ENCODE peak calls at places on chromosomes 11 and 22, in ten cellular contexts. O, P, Y, V, H, R, M, Z, D and K are unnamed samples.

GRCh38 chr22:33051960-33052839 is 6.0 kb downstream of the SYN3 start:
- DNase-seq in H (no peak), M (no peak), R (no peak), Y (peak), D (no peak), O (peak), P (no peak), Z (no peak), V (no peak), K (no peak)

GRCh38 chr11:88175004-88175706 is at the start of gene RAB38:
- DNase-seq in Z (peak), O (no peak), R (no peak), Y (peak), P (peak), D (no peak), V (peak), H (peak), M (peak), K (peak)

GRCh38 chr11:16184588-16184987 is 171.8 kb downstream of the SOX6 start:
- DNase-seq in O (peak), V (peak), M (no peak), R (no peak), D (no peak), H (no peak), Z (no peak), Y (no peak), P (no peak), K (no peak)

GRCh38 chr22:48752451-48753380 is 1075.0 kb downstream of the BRD1 start:
- DNase-seq in H (peak), Y (no peak), R (peak), P (peak), O (no peak), M (no peak), D (no peak), Z (no peak), V (no peak), K (peak)

GRCh38 chr11:69791266-69791665 is 16.1 kb upstream of the FGF4 start:
- DNase-seq in H (no peak), Y (no peak), P (no peak), R (no peak), O (no peak), Z (no peak), D (no peak), M (no peak), V (no peak), K (no peak)

GRCh38 chr11:119120639-119121007 is 757 bp upstream of the HINFP start:
- DNase-seq in O (no peak), V (no peak), R (no peak), Y (peak), M (no peak), D (no peak), P (no peak), H (no peak), Z (no peak), K (no peak)

GRCh38 chr22:43476341-43476740 is 64.5 kb downstream of the MPPED1 start:
- DNase-seq in O (peak), H (no peak), R (no peak), P (no peak), V (no peak), Z (no peak), Y (no peak), M (no peak), D (no peak), K (no peak)

GRCh38 chr11:34126959-34127848 is 21.8 kb downstream of the NAT10 start:
- DNase-seq in P (no peak), V (no peak), Z (no peak), O (no peak), H (no peak), M (no peak), Y (no peak), R (no peak), D (no peak), K (no peak)

GRCh38 chr11:60929774-60930173 is 5.5 kb downstream of the TMEM132A start:
- DNase-seq in V (no peak), R (no peak), P (no peak), M (no peak), Y (no peak), O (no peak), Z (no peak), D (no peak), H (no peak), K (no peak)

GRCh38 chr11:60930394-60930793 is 6.1 kb downstream of the TMEM132A start:
- DNase-seq in M (no peak), V (no peak), H (no peak), Y (no peak), R (no peak), D (no peak), O (no peak), Z (no peak), P (no peak), K (no peak)

GRCh38 chr11:60933416-60933815 is 9.2 kb downstream of the TMEM132A start:
- DNase-seq in M (no peak), H (no peak), D (no peak), O (no peak), R (no peak), Y (no peak), Z (no peak), V (no peak), P (no peak), K (peak)

GRCh38 chr11:60932605-60933346 is 8.5 kb downstream of the TMEM132A start:
- DNase-seq in M (no peak), V (no peak), Y (peak), R (no peak), Z (peak), P (no peak), D (no peak), O (no peak), H (no peak), K (no peak)

GRCh38 chr11:60931897-60932296 is 7.6 kb downstream of the TMEM132A start:
- DNase-seq in Z (peak), D (no peak), P (no peak), O (no peak), V (peak), R (no peak), M (no peak), Y (no peak), H (no peak), K (peak)
- TF ChIP-seq POLR2AphosphoS5 in Z (no peak), D (no peak), P (no peak), O (no peak), V (no peak), R (no peak), M (no peak), Y (no peak), H (no peak), K (no peak)

GRCh38 chr11:93080146-93080759 is 110.8 kb downstream of the MTNR1B start:
- DNase-seq in V (no peak), H (no peak), R (no peak), O (no peak), P (no peak), Z (no peak), D (no peak), M (no peak), Y (no peak), K (no peak)
- TF ChIP-seq EP300 in V (no peak), H (no peak), R (no peak), O (no peak), P (no peak), Z (no peak), D (no peak), M (no peak), Y (no peak), K (no peak)

DNA sequence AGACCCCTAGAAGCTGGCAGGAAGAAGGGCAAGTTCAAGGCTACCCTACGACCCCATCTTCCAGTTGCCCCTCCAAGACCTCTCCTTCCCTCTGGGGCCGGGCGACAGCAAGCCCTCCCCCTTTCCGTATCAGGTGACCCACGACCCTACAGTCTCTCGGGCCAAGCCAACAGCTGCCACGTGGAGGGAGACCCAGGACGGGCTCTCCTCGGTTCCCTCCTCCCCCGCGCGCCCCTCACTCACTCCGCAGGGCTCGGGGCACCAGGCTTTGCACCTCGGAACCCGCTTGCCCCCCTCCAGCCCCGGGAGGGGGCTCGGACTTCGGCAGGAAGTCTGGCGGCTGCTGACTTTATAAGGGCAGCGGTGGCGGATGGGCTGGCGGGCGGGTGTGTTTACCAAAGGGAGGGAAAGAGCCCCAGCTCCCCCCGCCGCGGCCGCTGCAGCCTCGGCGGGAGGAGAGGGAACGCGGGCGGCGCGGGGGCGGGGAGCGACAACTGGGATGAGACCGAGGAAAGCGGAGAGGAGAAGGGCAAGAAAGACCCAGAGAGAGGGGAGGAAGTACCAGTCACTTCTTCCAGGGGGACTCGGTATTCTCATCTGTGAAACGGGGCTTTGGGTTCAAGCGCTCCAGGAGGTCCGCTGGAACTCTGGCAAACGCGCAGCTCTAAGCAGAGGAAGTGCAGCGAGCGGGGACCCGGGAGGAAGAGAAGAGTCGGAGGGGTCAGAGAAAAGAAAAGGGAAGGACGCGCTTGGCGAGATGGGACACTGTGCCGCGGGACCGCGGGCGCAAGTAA is 767 bp downstream of the SLC43A1 start:
- DNase-seq in H (peak), O (peak), V (peak), M (no peak), Y (peak), Z (peak), D (no peak), R (peak), P (peak), K (peak)
- TF ChIP-seq POLR2AphosphoS5 in H (no peak), O (peak), V (no peak), M (peak), Y (no peak), Z (no peak), D (no peak), R (peak), P (peak), K (no peak)

DNA sequence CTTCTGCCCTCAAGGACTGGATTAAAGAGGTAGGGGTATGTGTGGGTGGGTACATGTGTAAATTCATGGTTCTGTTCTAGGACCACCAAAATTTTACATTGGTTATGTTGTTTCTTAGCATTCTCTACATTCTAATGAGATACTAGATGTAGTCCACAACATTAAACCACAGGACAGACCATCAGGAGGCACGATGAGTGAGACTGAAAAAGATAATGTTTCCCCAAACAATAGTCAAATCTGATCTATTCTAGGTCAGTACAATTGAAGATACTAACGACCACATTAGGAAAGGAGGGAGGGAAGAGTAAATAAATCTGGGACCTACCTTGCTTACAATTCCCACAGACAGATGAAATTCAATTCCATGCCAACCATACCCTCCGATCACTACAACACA is 42.2 kb downstream of the MRTFA start:
- DNase-seq in D (no peak), V (no peak), O (no peak), P (no peak), Y (no peak), M (no peak), R (no peak), Z (no peak), H (no peak), K (no peak)
- TF ChIP-seq EP300 in D (no peak), V (no peak), O (no peak), P (no peak), Y (no peak), M (no peak), R (no peak), Z (no peak), H (no peak), K (no peak)

GRCh38 chr11:126062679-126063509 is at the start of gene CDON:
- DNase-seq in R (peak), H (peak), D (peak), Y (peak), Z (peak), O (peak), V (peak), M (peak), P (peak), K (peak)

GRCh38 chr11:126063510-126063858 is 818 bp upstream of the CDON start:
- DNase-seq in D (no peak), V (no peak), O (no peak), R (no peak), Z (no peak), M (no peak), Y (no peak), P (no peak), H (no peak), K (no peak)

GRCh38 chr11:126060651-126061220 is 1.9 kb downstream of the CDON start:
- DNase-seq in O (peak), R (no peak), D (no peak), Y (no peak), P (no peak), Z (no peak), M (no peak), V (no peak), H (no peak), K (no peak)

GRCh38 chr11:126059238-126059761 is 3.4 kb downstream of the CDON start:
- DNase-seq in H (no peak), M (no peak), Y (peak), R (no peak), O (no peak), Z (no peak), V (no peak), P (no peak), D (no peak), K (no peak)

DNA sequence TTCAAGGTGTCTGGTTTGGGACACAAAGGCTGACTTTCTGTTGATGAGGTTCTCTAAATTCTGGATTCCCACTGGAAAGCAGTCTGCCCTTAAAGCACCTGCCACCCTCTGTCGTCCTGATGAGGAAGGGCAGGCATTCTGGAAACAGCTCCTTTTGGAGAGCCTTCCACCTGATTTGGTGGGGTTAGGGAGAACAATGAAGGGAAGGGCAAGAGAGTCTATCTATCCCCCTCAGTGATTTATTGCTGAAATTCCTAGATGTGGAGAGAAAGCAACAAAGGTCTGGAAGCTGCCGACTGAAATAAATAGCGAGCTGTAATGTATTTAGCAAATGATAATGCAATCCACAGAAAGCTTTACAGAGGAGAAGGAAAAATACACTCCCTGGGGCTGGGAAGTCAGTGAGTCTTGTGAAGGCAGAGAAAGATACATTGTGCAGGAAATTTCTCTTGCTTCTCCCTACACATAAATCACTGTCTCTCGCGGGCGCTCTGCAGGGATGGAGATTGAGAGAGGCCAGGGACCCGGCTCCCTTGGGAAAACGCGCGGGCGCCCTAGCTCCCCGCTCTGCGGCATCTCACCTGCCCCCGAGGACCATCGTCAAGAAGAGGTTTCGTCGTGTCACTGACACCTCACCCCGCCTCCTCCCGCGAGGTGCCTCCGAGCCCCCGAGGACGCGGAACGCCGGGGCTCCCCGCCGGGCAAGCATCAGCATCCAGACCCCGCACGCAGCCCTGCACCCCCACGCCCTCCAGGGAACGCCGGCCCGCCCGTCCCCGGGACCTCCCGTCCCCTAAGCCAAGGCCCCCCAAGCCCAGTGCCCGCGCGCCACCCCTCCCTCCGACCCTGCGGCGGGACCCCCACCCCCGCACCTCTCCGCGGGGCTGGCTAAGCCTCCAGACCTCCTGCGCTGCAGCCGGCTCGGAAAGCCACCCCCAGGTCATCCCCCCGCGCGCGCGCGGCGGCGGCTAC is 673 bp downstream of the CDON start:
- DNase-seq in M (no peak), D (no peak), V (peak), Z (peak), Y (peak), H (no peak), R (no peak), O (peak), P (peak), K (no peak)
- TF ChIP-seq POLR2AphosphoS5 in M (no peak), D (no peak), V (no peak), Z (no peak), Y (no peak), H (no peak), R (no peak), O (no peak), P (peak), K (no peak)

DNA sequence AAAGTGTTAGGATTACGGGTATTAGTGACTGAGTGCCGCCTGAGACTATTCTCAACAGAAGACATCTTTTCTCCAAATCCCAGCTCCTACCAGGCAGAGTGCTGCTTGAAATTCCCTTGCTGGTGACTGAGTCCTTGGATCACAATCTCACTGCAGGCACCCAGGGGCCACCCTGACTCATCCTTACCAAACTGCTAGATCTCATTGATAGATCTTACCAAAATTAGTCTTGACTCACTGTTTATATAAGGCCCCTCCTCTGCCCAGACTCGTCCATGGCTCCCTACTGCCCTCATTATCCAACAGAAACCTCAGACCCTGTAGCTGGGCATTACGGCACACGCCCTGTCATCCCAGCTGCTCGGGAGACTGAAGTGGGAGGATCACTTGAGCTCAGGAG is 14.7 kb downstream of the TBC1D10A start:
- DNase-seq in O (no peak), Y (no peak), P (no peak), V (no peak), Z (no peak), R (no peak), H (no peak), D (no peak), M (no peak), K (no peak)
- TF ChIP-seq EP300 in O (no peak), Y (no peak), P (no peak), V (no peak), Z (no peak), R (no peak), H (no peak), D (no peak), M (no peak), K (no peak)